ENCODE peak calls at places on chromosomes 2 and 18, in seven cellular contexts. One of them, this sample, is unnamed. For H3K4me1, the result is how much of the 10 kb centered on the place peaks cover.

GRCh38 chr2:26184086-26184485 is 11.2 kb downstream of the GAREM2 start:
- DNase-seq in cardiac muscle cell: no peak
- DNase-seq in fibroblast of lung: no peak
- DNase-seq in uterus: no peak
- DNase-seq in endodermal cell: peak
- DNase-seq in body of pancreas: no peak
- DNase-seq in colonic mucosa: no peak
- DNase-seq in this sample: no peak

GRCh38 chr2:69499966-69500365 is 62.7 kb upstream of the NFU1 start:
- DNase-seq in endodermal cell: no peak
- DNase-seq in fibroblast of lung: peak
- DNase-seq in colonic mucosa: no peak
- DNase-seq in uterus: no peak
- DNase-seq in cardiac muscle cell: no peak
- DNase-seq in body of pancreas: no peak
- DNase-seq in this sample: no peak

GRCh38 chr2:188808921-188809320 is 165.3 kb upstream of the COL3A1 start:
- DNase-seq in fibroblast of lung: peak
- DNase-seq in body of pancreas: no peak
- DNase-seq in colonic mucosa: no peak
- DNase-seq in uterus: no peak
- DNase-seq in cardiac muscle cell: peak
- DNase-seq in endodermal cell: no peak
- DNase-seq in this sample: no peak

GRCh38 chr18:74241426-74241825 is 50.3 kb downstream of the CYB5A start:
- DNase-seq in colonic mucosa: no peak
- DNase-seq in uterus: no peak
- DNase-seq in cardiac muscle cell: no peak
- DNase-seq in fibroblast of lung: no peak
- DNase-seq in endodermal cell: no peak
- DNase-seq in body of pancreas: no peak
- DNase-seq in this sample: no peak

GRCh38 chr2:16429431-16429830 is 236.2 kb downstream of the CYRIA start:
- DNase-seq in fibroblast of lung: no peak
- DNase-seq in body of pancreas: no peak
- DNase-seq in colonic mucosa: no peak
- DNase-seq in endodermal cell: peak
- DNase-seq in cardiac muscle cell: no peak
- DNase-seq in uterus: no peak
- DNase-seq in this sample: no peak

GRCh38 chr2:3864943-3865664 is 161.7 kb downstream of the DCDC2C start:
- DNase-seq in colonic mucosa: no peak
- DNase-seq in endodermal cell: no peak
- DNase-seq in cardiac muscle cell: no peak
- DNase-seq in body of pancreas: no peak
- DNase-seq in fibroblast of lung: no peak
- DNase-seq in uterus: no peak
- DNase-seq in this sample: no peak

GRCh38 chr2:68913359-68913758 is 39.3 kb downstream of the GKN2 start:
- DNase-seq in cardiac muscle cell: no peak
- DNase-seq in body of pancreas: no peak
- DNase-seq in fibroblast of lung: no peak
- DNase-seq in uterus: no peak
- DNase-seq in colonic mucosa: no peak
- DNase-seq in endodermal cell: no peak
- DNase-seq in this sample: no peak

GRCh38 chr18:46019956-46020355 is 52.1 kb downstream of the PSTPIP2 start:
- DNase-seq in colonic mucosa: no peak
- DNase-seq in body of pancreas: no peak
- DNase-seq in uterus: no peak
- DNase-seq in fibroblast of lung: no peak
- DNase-seq in endodermal cell: no peak
- DNase-seq in cardiac muscle cell: peak
- DNase-seq in this sample: no peak

GRCh38 chr2:96107883-96108551 is 8.4 kb downstream of the ADRA2B start:
- DNase-seq in fibroblast of lung: no peak
- DNase-seq in colonic mucosa: no peak
- DNase-seq in body of pancreas: no peak
- DNase-seq in uterus: no peak
- DNase-seq in endodermal cell: peak
- DNase-seq in cardiac muscle cell: no peak
- DNase-seq in this sample: peak

GRCh38 chr18:2570772-2571199 is 519 bp downstream of the METTL4 start:
- DNase-seq in colonic mucosa: peak
- DNase-seq in uterus: peak
- DNase-seq in fibroblast of lung: peak
- DNase-seq in endodermal cell: peak
- DNase-seq in body of pancreas: peak
- DNase-seq in cardiac muscle cell: peak
- DNase-seq in this sample: peak

GRCh38 chr18:62938006-62938405 is 222.7 kb downstream of the PHLPP1 start:
- DNase-seq in body of pancreas: no peak
- DNase-seq in uterus: no peak
- DNase-seq in cardiac muscle cell: peak
- DNase-seq in fibroblast of lung: peak
- DNase-seq in endodermal cell: no peak
- DNase-seq in colonic mucosa: no peak
- DNase-seq in this sample: no peak

GRCh38 chr2:178863856-178864620 is 56.8 kb upstream of the TTN start:
- DNase-seq in body of pancreas: peak
- DNase-seq in cardiac muscle cell: peak
- DNase-seq in colonic mucosa: peak
- DNase-seq in endodermal cell: peak
- DNase-seq in fibroblast of lung: peak
- DNase-seq in uterus: peak
- DNase-seq in this sample: no peak

GRCh38 chr2:139835101-139835500 is 1054.9 kb upstream of the NXPH2 start:
- DNase-seq in fibroblast of lung: no peak
- DNase-seq in uterus: no peak
- DNase-seq in body of pancreas: no peak
- DNase-seq in endodermal cell: no peak
- DNase-seq in cardiac muscle cell: no peak
- DNase-seq in colonic mucosa: no peak
- DNase-seq in this sample: no peak

GRCh38 chr18:38539373-38539772 is 973.8 kb upstream of the CELF4 start:
- DNase-seq in body of pancreas: no peak
- DNase-seq in fibroblast of lung: no peak
- DNase-seq in cardiac muscle cell: no peak
- DNase-seq in colonic mucosa: no peak
- DNase-seq in endodermal cell: peak
- DNase-seq in uterus: no peak
- DNase-seq in this sample: no peak

GRCh38 chr18:33107511-33107910 is 333.0 kb downstream of the CCDC178 start:
- DNase-seq in colonic mucosa: no peak
- DNase-seq in endodermal cell: no peak
- DNase-seq in cardiac muscle cell: no peak
- DNase-seq in fibroblast of lung: no peak
- DNase-seq in body of pancreas: no peak
- DNase-seq in uterus: no peak
- DNase-seq in this sample: no peak

GRCh38 chr18:49251451-49251850 is 209.0 kb downstream of the DYM start:
- DNase-seq in cardiac muscle cell: no peak
- DNase-seq in uterus: no peak
- DNase-seq in body of pancreas: no peak
- DNase-seq in colonic mucosa: no peak
- DNase-seq in fibroblast of lung: no peak
- DNase-seq in endodermal cell: no peak
- DNase-seq in this sample: no peak

GRCh38 chr2:24253303-24253919 is 78.6 kb downstream of the FAM228A start:
- DNase-seq in cardiac muscle cell: peak
- DNase-seq in uterus: no peak
- DNase-seq in fibroblast of lung: peak
- DNase-seq in endodermal cell: no peak
- DNase-seq in body of pancreas: no peak
- DNase-seq in colonic mucosa: no peak
- DNase-seq in this sample: no peak

GRCh38 chr2:42047488-42048317 is at the start of gene PKDCC:
- DNase-seq in cardiac muscle cell: peak
- DNase-seq in fibroblast of lung: peak
- DNase-seq in body of pancreas: peak
- DNase-seq in colonic mucosa: peak
- DNase-seq in endodermal cell: peak
- DNase-seq in uterus: peak
- DNase-seq in this sample: peak

GRCh38 chr2:101294861-101295260 is 13.6 kb downstream of the RNF149 start:
- DNase-seq in endodermal cell: no peak
- DNase-seq in body of pancreas: no peak
- DNase-seq in fibroblast of lung: no peak
- DNase-seq in cardiac muscle cell: no peak
- DNase-seq in uterus: no peak
- DNase-seq in colonic mucosa: no peak
- DNase-seq in this sample: no peak

GRCh38 chr2:101295895-101296294 is 12.6 kb downstream of the RNF149 start:
- DNase-seq in colonic mucosa: no peak
- DNase-seq in body of pancreas: no peak
- DNase-seq in cardiac muscle cell: peak
- DNase-seq in uterus: no peak
- DNase-seq in fibroblast of lung: peak
- DNase-seq in endodermal cell: no peak
- DNase-seq in this sample: no peak

GRCh38 chr2:101293544-101293943 is 15.0 kb downstream of the RNF149 start:
- DNase-seq in uterus: no peak
- DNase-seq in cardiac muscle cell: no peak
- DNase-seq in colonic mucosa: no peak
- DNase-seq in body of pancreas: no peak
- DNase-seq in endodermal cell: no peak
- DNase-seq in fibroblast of lung: no peak
- DNase-seq in this sample: no peak

GRCh38 chr2:101290711-101291110 is 17.8 kb downstream of the RNF149 start:
- DNase-seq in endodermal cell: no peak
- DNase-seq in uterus: no peak
- DNase-seq in fibroblast of lung: no peak
- DNase-seq in colonic mucosa: no peak
- DNase-seq in cardiac muscle cell: no peak
- DNase-seq in body of pancreas: no peak
- DNase-seq in this sample: no peak

GRCh38 chr2:101291973-101292372 is 16.5 kb downstream of the RNF149 start:
- DNase-seq in uterus: no peak
- DNase-seq in colonic mucosa: no peak
- DNase-seq in fibroblast of lung: no peak
- DNase-seq in endodermal cell: no peak
- DNase-seq in body of pancreas: no peak
- DNase-seq in cardiac muscle cell: no peak
- DNase-seq in this sample: no peak
- H3K4me1 ChIP-seq in uterus: under half
- H3K4me1 ChIP-seq in colonic mucosa: under half
- H3K4me1 ChIP-seq in fibroblast of lung: under half
- H3K4me1 ChIP-seq in endodermal cell: under half
- H3K4me1 ChIP-seq in body of pancreas: under half
- H3K4me1 ChIP-seq in cardiac muscle cell: under half
- H3K4me1 ChIP-seq in this sample: under half

GRCh38 chr2:174603280-174603679 is 5.7 kb upstream of the WIPF1 start:
- DNase-seq in fibroblast of lung: peak
- DNase-seq in uterus: peak
- DNase-seq in endodermal cell: peak
- DNase-seq in colonic mucosa: peak
- DNase-seq in body of pancreas: peak
- DNase-seq in cardiac muscle cell: peak
- DNase-seq in this sample: peak
- H3K4me1 ChIP-seq in fibroblast of lung: under half
- H3K4me1 ChIP-seq in uterus: under half
- H3K4me1 ChIP-seq in endodermal cell: under half
- H3K4me1 ChIP-seq in colonic mucosa: under half
- H3K4me1 ChIP-seq in body of pancreas: under half
- H3K4me1 ChIP-seq in cardiac muscle cell: under half
- H3K4me1 ChIP-seq in this sample: half or more

GRCh38 chr2:48344441-48344756 is 185.6 kb upstream of the STON1 start:
- DNase-seq in uterus: no peak
- DNase-seq in colonic mucosa: no peak
- DNase-seq in body of pancreas: no peak
- DNase-seq in endodermal cell: no peak
- DNase-seq in cardiac muscle cell: no peak
- DNase-seq in fibroblast of lung: no peak
- DNase-seq in this sample: no peak

GRCh38 chr2:48346124-48346536 is 183.8 kb upstream of the STON1 start:
- DNase-seq in fibroblast of lung: peak
- DNase-seq in body of pancreas: peak
- DNase-seq in colonic mucosa: peak
- DNase-seq in endodermal cell: no peak
- DNase-seq in uterus: peak
- DNase-seq in cardiac muscle cell: peak
- DNase-seq in this sample: no peak

GRCh38 chr2:48343571-48344440 is 186.1 kb upstream of the STON1 start:
- DNase-seq in colonic mucosa: no peak
- DNase-seq in body of pancreas: no peak
- DNase-seq in uterus: no peak
- DNase-seq in fibroblast of lung: peak
- DNase-seq in cardiac muscle cell: peak
- DNase-seq in endodermal cell: no peak
- DNase-seq in this sample: no peak

GRCh38 chr2:48343154-48343553 is 186.8 kb upstream of the STON1 start:
- DNase-seq in cardiac muscle cell: no peak
- DNase-seq in body of pancreas: no peak
- DNase-seq in uterus: no peak
- DNase-seq in endodermal cell: no peak
- DNase-seq in colonic mucosa: no peak
- DNase-seq in fibroblast of lung: no peak
- DNase-seq in this sample: no peak

GRCh38 chr2:48345176-48345575 is 184.8 kb upstream of the STON1 start:
- DNase-seq in body of pancreas: no peak
- DNase-seq in cardiac muscle cell: peak
- DNase-seq in colonic mucosa: no peak
- DNase-seq in uterus: no peak
- DNase-seq in fibroblast of lung: peak
- DNase-seq in endodermal cell: no peak
- DNase-seq in this sample: no peak
- H3K4me1 ChIP-seq in body of pancreas: under half
- H3K4me1 ChIP-seq in cardiac muscle cell: under half
- H3K4me1 ChIP-seq in colonic mucosa: under half
- H3K4me1 ChIP-seq in uterus: under half
- H3K4me1 ChIP-seq in fibroblast of lung: under half
- H3K4me1 ChIP-seq in endodermal cell: under half
- H3K4me1 ChIP-seq in this sample: half or more

GRCh38 chr2:200308421-200309295 is 2.2 kb downstream of the SPATS2L start:
- DNase-seq in endodermal cell: no peak
- DNase-seq in body of pancreas: no peak
- DNase-seq in colonic mucosa: no peak
- DNase-seq in uterus: no peak
- DNase-seq in cardiac muscle cell: peak
- DNase-seq in fibroblast of lung: peak
- DNase-seq in this sample: no peak

GRCh38 chr2:200305797-200306718 is at the start of gene SPATS2L:
- DNase-seq in endodermal cell: peak
- DNase-seq in body of pancreas: peak
- DNase-seq in uterus: peak
- DNase-seq in fibroblast of lung: peak
- DNase-seq in colonic mucosa: peak
- DNase-seq in cardiac muscle cell: peak
- DNase-seq in this sample: peak

GRCh38 chr2:200308001-200308400 is 1.5 kb downstream of the SPATS2L start:
- DNase-seq in colonic mucosa: no peak
- DNase-seq in fibroblast of lung: peak
- DNase-seq in body of pancreas: no peak
- DNase-seq in cardiac muscle cell: peak
- DNase-seq in uterus: no peak
- DNase-seq in endodermal cell: no peak
- DNase-seq in this sample: no peak

GRCh38 chr2:200306969-200307811 is 697 bp downstream of the SPATS2L start:
- DNase-seq in colonic mucosa: peak
- DNase-seq in uterus: peak
- DNase-seq in cardiac muscle cell: peak
- DNase-seq in endodermal cell: peak
- DNase-seq in body of pancreas: peak
- DNase-seq in fibroblast of lung: peak
- DNase-seq in this sample: peak

GRCh38 chr2:200306719-200306968 is 151 bp downstream of the SPATS2L start:
- DNase-seq in uterus: no peak
- DNase-seq in body of pancreas: no peak
- DNase-seq in colonic mucosa: no peak
- DNase-seq in fibroblast of lung: no peak
- DNase-seq in cardiac muscle cell: no peak
- DNase-seq in endodermal cell: no peak
- DNase-seq in this sample: no peak
- H3K4me1 ChIP-seq in uterus: under half
- H3K4me1 ChIP-seq in body of pancreas: under half
- H3K4me1 ChIP-seq in colonic mucosa: under half
- H3K4me1 ChIP-seq in fibroblast of lung: under half
- H3K4me1 ChIP-seq in cardiac muscle cell: under half
- H3K4me1 ChIP-seq in endodermal cell: under half
- H3K4me1 ChIP-seq in this sample: under half